ENCODE peak calls at places on chromosomes 5 and 9, in seven cellular contexts. S is stomach, T is GM23338, D is prostate gland, V is K562, R is breast epithelium, O is spleen. Q is an unnamed sample.

GRCh38 chr9:102459828-102460227 is 535.3 kb upstream of the CYLC2 start:
- DNase-seq in R (no peak), O (no peak), D (no peak), S (no peak), T (no peak), V (no peak), Q (no peak)

GRCh38 chr9:42388146-42388690 is 204.8 kb downstream of the SPATA31A6 start:
- DNase-seq in D (no peak), O (no peak), S (no peak), R (no peak), V (peak), T (peak), Q (no peak)

GRCh38 chr9:88388203-88388885 is at the start of gene SPIN1:
- DNase-seq in V (peak), O (peak), T (peak), D (peak), R (peak), S (peak), Q (no peak)

GRCh38 chr9:121498150-121498486 is 1.5 kb downstream of the GGTA1 start:
- DNase-seq in O (no peak), T (peak), S (peak), D (peak), R (peak), V (peak), Q (peak)

GRCh38 chr9:123883634-123884033 is 46.3 kb downstream of the DENND1A start:
- DNase-seq in R (no peak), S (no peak), D (no peak), T (no peak), O (no peak), V (no peak), Q (no peak)

GRCh38 chr9:133869674-133870419 is 122.3 kb downstream of the VAV2 start:
- DNase-seq in T (no peak), O (no peak), S (no peak), V (peak), D (no peak), R (no peak), Q (no peak)

GRCh38 chr5:121533814-121534213 is 317.9 kb upstream of the FTMT start:
- DNase-seq in V (no peak), S (no peak), R (no peak), D (no peak), T (no peak), O (no peak), Q (no peak)

GRCh38 chr5:80399553-80400239 is 8.2 kb upstream of the ZFYVE16 start:
- DNase-seq in V (peak), D (no peak), S (no peak), R (no peak), T (no peak), O (no peak), Q (no peak)

GRCh38 chr5:151115272-151115905 is 34.6 kb upstream of the TNIP1 start:
- DNase-seq in R (peak), S (peak), O (peak), D (peak), T (peak), V (peak), Q (no peak)

GRCh38 chr5:157100140-157100679 is 8.6 kb downstream of the HAVCR2 start:
- DNase-seq in S (no peak), V (no peak), R (no peak), D (no peak), O (no peak), T (no peak), Q (no peak)

GRCh38 chr5:55982957-55983381 is 11.8 kb downstream of the IL6ST start:
- DNase-seq in R (no peak), O (no peak), T (peak), V (no peak), S (peak), D (no peak), Q (no peak)

GRCh38 chr5:181189363-181189961 is 15.5 kb downstream of the TRIM7 start:
- DNase-seq in V (no peak), R (no peak), D (no peak), T (peak), O (peak), S (no peak), Q (no peak)

GRCh38 chr5:93018461-93018860 is 562.6 kb downstream of the NR2F1-AS1 start:
- DNase-seq in V (no peak), T (no peak), R (no peak), S (no peak), O (no peak), D (no peak), Q (no peak)

GRCh38 chr9:98399950-98400683 is 144.7 kb upstream of the TBC1D2 start:
- DNase-seq in S (no peak), R (no peak), T (no peak), O (no peak), D (no peak), V (no peak), Q (no peak)

GRCh38 chr5:163525096-163525495 is 19.7 kb downstream of the MAT2B start:
- DNase-seq in V (no peak), T (no peak), O (no peak), S (no peak), D (no peak), R (no peak), Q (no peak)

DNA sequence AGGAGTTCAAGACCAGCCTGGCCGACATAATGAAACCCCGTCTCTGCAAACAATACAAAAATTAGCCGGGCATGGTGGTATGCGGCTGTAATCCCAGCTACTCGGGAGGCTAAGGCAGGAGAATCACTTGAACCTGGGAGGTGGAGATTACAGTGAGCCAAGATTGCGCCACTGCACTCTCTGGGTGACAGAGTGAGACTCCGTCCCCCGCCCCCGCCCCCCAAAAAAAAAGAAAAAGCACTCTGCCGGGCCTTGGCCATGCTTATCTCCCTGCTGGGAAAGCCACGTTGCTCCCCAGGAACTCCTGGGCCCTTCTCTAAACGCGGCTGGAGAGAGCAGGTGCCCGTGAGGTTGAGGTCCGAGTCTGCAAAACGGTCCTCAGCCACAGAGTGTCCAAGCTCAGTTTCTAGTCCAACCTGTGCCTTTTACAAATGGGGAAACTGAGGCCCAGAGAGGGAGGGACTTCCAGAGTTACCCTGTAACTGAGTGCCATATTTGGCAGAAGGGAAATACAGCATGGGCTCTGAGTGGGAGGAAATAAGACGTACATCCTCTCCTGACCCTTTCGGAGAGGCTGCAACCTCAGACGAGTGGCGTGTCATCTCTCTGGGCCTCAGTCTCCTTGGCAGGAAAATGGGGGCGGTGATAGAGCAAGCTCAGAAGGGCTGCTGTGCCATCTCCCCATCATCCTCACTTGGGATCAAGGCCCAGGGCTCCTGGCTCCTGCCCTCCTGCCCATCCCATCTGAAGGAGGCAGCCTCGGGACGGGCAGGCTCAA is 6.6 kb upstream of the PHYHD1 start:
- DNase-seq in V (no peak), D (no peak), T (no peak), S (no peak), R (no peak), O (no peak), Q (no peak)
- H3K4me3 ChIP-seq in V (no peak), D (no peak), T (no peak), S (no peak), R (peak), O (no peak), Q (no peak)

DNA sequence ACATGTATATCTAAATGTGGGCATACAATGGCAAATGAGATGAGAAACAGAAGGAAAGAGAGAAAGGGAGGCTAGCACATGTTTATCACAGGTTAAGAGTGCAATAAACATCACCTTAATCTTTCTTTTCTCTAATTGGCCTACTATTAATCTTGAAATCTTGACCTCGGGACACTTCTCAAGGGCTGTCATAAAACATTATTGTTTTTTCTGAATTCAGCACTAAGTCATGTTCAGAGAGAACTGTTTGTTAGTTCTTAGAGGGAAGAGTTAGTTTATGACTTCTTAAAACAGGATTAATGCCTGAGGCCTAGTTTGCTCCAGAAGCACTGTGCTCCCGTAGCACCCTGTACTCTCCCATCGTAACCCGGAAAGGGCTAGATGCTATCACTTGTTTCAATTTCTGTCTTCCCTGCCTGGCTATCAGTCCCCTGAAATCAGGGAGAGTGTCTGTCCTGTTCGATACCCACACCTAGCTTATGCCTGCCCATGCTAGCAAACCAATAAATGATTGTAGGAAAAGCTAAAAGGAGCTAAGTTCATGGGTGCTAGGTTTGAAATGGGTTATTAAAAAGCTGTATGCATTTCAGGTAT is 606.5 kb upstream of the CLINT1 start:
- DNase-seq in T (no peak), D (no peak), V (no peak), S (no peak), O (no peak), R (no peak), Q (no peak)
- TF ChIP-seq POLR2AphosphoS5 in T (no peak), D (no peak), V (no peak), S (no peak), O (no peak), R (no peak), Q (no peak)

GRCh38 chr5:64690104-64690416 is 243 bp upstream of the SHISAL2B start:
- DNase-seq in O (no peak), S (no peak), D (no peak), T (no peak), R (no peak), V (no peak), Q (no peak)
- H3K4me3 ChIP-seq in O (peak), S (peak), D (no peak), T (peak), R (peak), V (no peak), Q (peak)

GRCh38 chr9:109120204-109120789 is 550 bp upstream of the TMEM245 start:
- DNase-seq in R (no peak), D (no peak), S (no peak), T (no peak), O (no peak), V (no peak), Q (no peak)

GRCh38 chr9:109121218-109121796 is 1.6 kb upstream of the TMEM245 start:
- DNase-seq in T (peak), V (no peak), R (no peak), D (no peak), S (no peak), O (no peak), Q (no peak)

GRCh38 chr9:109117856-109118801 is 1.6 kb downstream of the TMEM245 start:
- DNase-seq in T (peak), R (no peak), D (no peak), S (no peak), V (peak), O (no peak), Q (no peak)

GRCh38 chr9:109118802-109119438 is 827 bp downstream of the TMEM245 start:
- DNase-seq in D (no peak), S (no peak), V (peak), T (peak), O (no peak), R (no peak), Q (no peak)

GRCh38 chr9:109119439-109120203 is at the start of gene TMEM245:
- DNase-seq in R (peak), V (peak), D (peak), O (peak), T (peak), S (peak), Q (peak)
- TF ChIP-seq POLR2AphosphoS5 in R (peak), V (peak), D (peak), O (peak), T (peak), S (peak), Q (peak)

DNA sequence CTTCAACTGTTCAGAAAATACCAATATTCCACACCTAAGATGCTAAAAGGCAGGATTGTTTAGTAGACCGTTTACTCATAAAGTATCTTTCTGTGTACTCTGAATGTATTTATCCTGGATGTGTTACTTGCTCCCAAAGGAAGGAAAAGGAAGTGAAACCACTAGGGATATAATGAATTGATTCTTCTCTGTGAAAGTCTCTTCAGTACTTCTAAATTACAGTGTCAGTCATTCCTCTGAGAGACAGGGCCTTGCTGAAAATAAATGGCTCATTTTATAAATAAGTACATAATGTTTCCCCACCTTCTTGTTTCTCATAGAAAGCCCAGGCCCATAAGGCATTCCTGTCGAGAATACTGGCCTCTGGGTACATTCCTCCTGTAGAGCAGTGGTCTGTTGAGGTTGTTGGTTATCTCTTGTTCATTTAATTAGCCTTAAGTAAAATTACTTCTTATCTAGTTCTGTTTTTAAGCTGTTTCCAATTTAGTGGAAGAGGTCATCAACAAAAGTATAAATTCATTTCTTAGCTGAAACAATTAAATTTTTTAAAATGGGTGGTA is 1.6 kb downstream of the HAPLN1 start:
- DNase-seq in T (no peak), R (no peak), V (no peak), D (no peak), S (no peak), O (no peak), Q (no peak)
- H3K4me3 ChIP-seq in T (no peak), R (no peak), V (no peak), D (no peak), S (no peak), O (no peak), Q (peak)

GRCh38 chr9:136079211-136079915 is 15.7 kb downstream of the NACC2 start:
- DNase-seq in D (no peak), V (no peak), R (no peak), T (no peak), O (no peak), S (no peak), Q (no peak)
- TF ChIP-seq POLR2AphosphoS5 in D (no peak), V (no peak), R (no peak), T (no peak), O (no peak), S (no peak), Q (no peak)

GRCh38 chr9:7246917-7247538 is 489.3 kb downstream of the KDM4C start:
- DNase-seq in R (no peak), S (no peak), T (no peak), V (no peak), O (no peak), D (no peak), Q (no peak)

GRCh38 chr9:7242126-7242525 is 484.4 kb downstream of the KDM4C start:
- DNase-seq in R (no peak), O (no peak), V (no peak), T (no peak), S (no peak), D (no peak), Q (no peak)

GRCh38 chr9:7243838-7244237 is 486.1 kb downstream of the KDM4C start:
- DNase-seq in V (no peak), R (no peak), S (no peak), O (no peak), D (no peak), T (no peak), Q (no peak)

GRCh38 chr9:7241694-7242093 is 483.9 kb downstream of the KDM4C start:
- DNase-seq in D (no peak), O (no peak), T (no peak), S (no peak), R (no peak), V (no peak), Q (no peak)

DNA sequence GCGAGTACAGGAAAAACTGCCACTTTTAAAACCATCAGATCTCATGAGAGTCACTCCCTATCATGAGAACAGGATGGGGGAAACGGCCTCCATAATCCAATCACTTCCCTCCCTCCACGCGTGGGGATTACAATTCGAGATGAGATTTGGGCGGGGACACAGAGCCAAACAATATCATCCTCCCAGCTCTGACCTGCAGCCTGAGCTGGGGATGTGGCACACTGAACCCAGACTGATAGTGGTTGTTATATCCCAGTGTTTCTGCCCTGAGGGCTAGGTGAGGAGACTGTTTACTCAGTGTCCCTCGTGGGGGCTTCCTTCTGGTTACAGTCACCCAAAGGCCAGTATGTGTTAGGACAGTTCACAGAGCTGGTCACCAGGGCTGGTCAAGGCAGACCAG is 488.4 kb downstream of the KDM4C start:
- DNase-seq in T (no peak), D (no peak), V (no peak), O (no peak), R (no peak), S (no peak), Q (no peak)
- H3K4me3 ChIP-seq in T (no peak), D (no peak), V (no peak), O (no peak), R (no peak), S (no peak), Q (no peak)

DNA sequence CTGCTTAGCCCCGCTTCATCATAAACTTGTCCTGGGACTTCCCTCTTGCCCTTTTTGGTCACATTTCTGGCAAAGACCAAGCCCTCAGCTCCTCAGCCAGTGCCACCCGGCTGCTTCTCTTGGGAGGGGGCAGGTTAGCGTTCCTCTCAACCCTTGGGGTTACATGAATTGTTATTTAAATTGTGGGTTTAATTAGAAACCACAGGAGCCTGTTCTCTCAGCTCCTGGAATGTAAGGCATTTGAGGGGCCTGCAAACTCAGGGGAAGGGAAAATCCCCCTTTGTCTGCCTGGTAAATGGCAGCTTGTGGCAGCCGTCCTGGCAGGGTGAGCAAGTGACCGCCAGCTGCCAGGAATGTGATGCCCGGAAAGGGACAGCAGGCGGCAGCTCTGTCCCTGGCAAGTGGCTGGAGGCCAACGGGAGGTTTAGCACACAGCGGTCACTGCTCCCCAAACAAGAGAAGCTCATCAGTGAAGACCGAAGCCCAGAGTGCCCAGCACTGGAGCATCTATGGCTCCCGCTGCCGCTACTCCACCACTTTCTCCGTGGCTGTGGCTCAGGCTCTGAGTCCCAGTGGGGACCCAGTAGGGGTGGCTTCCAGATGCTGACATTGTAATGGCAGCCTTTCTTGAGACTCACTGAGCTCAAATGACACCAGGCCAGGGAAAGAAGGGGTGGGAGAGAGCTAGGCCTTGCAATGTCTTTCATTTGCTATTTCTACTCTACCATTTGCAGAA is 51.7 kb downstream of the SHB start:
- DNase-seq in D (peak), R (peak), V (no peak), T (peak), S (peak), O (no peak), Q (no peak)
- TF ChIP-seq POLR2AphosphoS5 in D (peak), R (peak), V (no peak), T (no peak), S (peak), O (no peak), Q (no peak)

Q was measured in SK-N-MC.